ENCODE peak calls at places on chromosomes 7 and 10, in nine cellular contexts. One of them, this sample, is unnamed. For H3K4me1, the result is how much of the 10 kb centered on the place peaks cover.

GRCh38 chr10:485776-486572 is 203.5 kb downstream of the DIP2C start:
- DNase-seq in pancreas: no peak
- DNase-seq in prostate gland: no peak
- DNase-seq in aorta: no peak
- DNase-seq in heart right ventricle: no peak
- DNase-seq in ovary: no peak
- DNase-seq in GM23248: peak
- DNase-seq in left ventricle myocardium inferior: no peak
- DNase-seq in heart left ventricle: no peak
- DNase-seq in this sample: no peak

GRCh38 chr7:29812185-29812876 is 6.0 kb downstream of the WIPF3 start:
- DNase-seq in heart right ventricle: no peak
- DNase-seq in GM23248: no peak
- DNase-seq in pancreas: no peak
- DNase-seq in prostate gland: no peak
- DNase-seq in ovary: no peak
- DNase-seq in heart left ventricle: no peak
- DNase-seq in aorta: no peak
- DNase-seq in left ventricle myocardium inferior: no peak
- DNase-seq in this sample: no peak

GRCh38 chr7:28168393-28169158 is 12.0 kb downstream of the JAZF1 start:
- DNase-seq in heart right ventricle: no peak
- DNase-seq in prostate gland: no peak
- DNase-seq in ovary: no peak
- DNase-seq in GM23248: peak
- DNase-seq in left ventricle myocardium inferior: no peak
- DNase-seq in aorta: no peak
- DNase-seq in pancreas: no peak
- DNase-seq in heart left ventricle: no peak
- DNase-seq in this sample: no peak

GRCh38 chr10:117342638-117343037 is 32.6 kb downstream of the PDZD8 start:
- DNase-seq in heart left ventricle: no peak
- DNase-seq in left ventricle myocardium inferior: no peak
- DNase-seq in GM23248: peak
- DNase-seq in ovary: no peak
- DNase-seq in pancreas: no peak
- DNase-seq in aorta: no peak
- DNase-seq in prostate gland: no peak
- DNase-seq in heart right ventricle: no peak
- DNase-seq in this sample: peak

GRCh38 chr7:29835718-29836117 is 29.4 kb downstream of the WIPF3 start:
- DNase-seq in GM23248: no peak
- DNase-seq in prostate gland: no peak
- DNase-seq in pancreas: no peak
- DNase-seq in ovary: no peak
- DNase-seq in aorta: no peak
- DNase-seq in left ventricle myocardium inferior: no peak
- DNase-seq in heart right ventricle: no peak
- DNase-seq in heart left ventricle: no peak
- DNase-seq in this sample: no peak

GRCh38 chr7:155846156-155846555 is 33.9 kb upstream of the SHH start:
- DNase-seq in left ventricle myocardium inferior: no peak
- DNase-seq in aorta: no peak
- DNase-seq in GM23248: no peak
- DNase-seq in pancreas: no peak
- DNase-seq in heart right ventricle: no peak
- DNase-seq in ovary: peak
- DNase-seq in prostate gland: no peak
- DNase-seq in heart left ventricle: no peak
- DNase-seq in this sample: no peak

GRCh38 chr7:7696458-7697119 is 21.8 kb downstream of the RPA3 start:
- DNase-seq in heart right ventricle: no peak
- DNase-seq in heart left ventricle: no peak
- DNase-seq in aorta: no peak
- DNase-seq in left ventricle myocardium inferior: no peak
- DNase-seq in pancreas: peak
- DNase-seq in ovary: no peak
- DNase-seq in GM23248: peak
- DNase-seq in prostate gland: peak
- DNase-seq in this sample: no peak

GRCh38 chr10:125720002-125720382 is 483 bp downstream of the EDRF1 start:
- DNase-seq in heart right ventricle: no peak
- DNase-seq in prostate gland: no peak
- DNase-seq in GM23248: peak
- DNase-seq in left ventricle myocardium inferior: no peak
- DNase-seq in pancreas: no peak
- DNase-seq in ovary: no peak
- DNase-seq in aorta: no peak
- DNase-seq in heart left ventricle: no peak
- DNase-seq in this sample: no peak

GRCh38 chr7:5532520-5533335 is 109.1 kb upstream of the TNRC18 start:
- DNase-seq in prostate gland: peak
- DNase-seq in pancreas: peak
- DNase-seq in GM23248: peak
- DNase-seq in ovary: peak
- DNase-seq in left ventricle myocardium inferior: peak
- DNase-seq in heart left ventricle: no peak
- DNase-seq in heart right ventricle: peak
- DNase-seq in aorta: peak
- DNase-seq in this sample: no peak

GRCh38 chr7:90455163-90456030 is 14.0 kb upstream of the PTTG1IP2 start:
- DNase-seq in heart right ventricle: no peak
- DNase-seq in heart left ventricle: no peak
- DNase-seq in pancreas: no peak
- DNase-seq in ovary: no peak
- DNase-seq in prostate gland: peak
- DNase-seq in left ventricle myocardium inferior: no peak
- DNase-seq in GM23248: peak
- DNase-seq in aorta: no peak
- DNase-seq in this sample: no peak

GRCh38 chr7:27096756-27097514 is 1.1 kb upstream of the HOXA1 start:
- DNase-seq in aorta: peak
- DNase-seq in heart left ventricle: no peak
- DNase-seq in pancreas: no peak
- DNase-seq in heart right ventricle: no peak
- DNase-seq in left ventricle myocardium inferior: no peak
- DNase-seq in GM23248: peak
- DNase-seq in prostate gland: no peak
- DNase-seq in ovary: peak
- DNase-seq in this sample: no peak

GRCh38 chr7:98056580-98056979 is 50.1 kb upstream of the LMTK2 start:
- DNase-seq in GM23248: no peak
- DNase-seq in left ventricle myocardium inferior: no peak
- DNase-seq in heart right ventricle: no peak
- DNase-seq in aorta: no peak
- DNase-seq in pancreas: no peak
- DNase-seq in prostate gland: peak
- DNase-seq in ovary: no peak
- DNase-seq in heart left ventricle: no peak
- DNase-seq in this sample: no peak

GRCh38 chr7:42162560-42163325 is 74.3 kb downstream of the GLI3 start:
- DNase-seq in pancreas: no peak
- DNase-seq in left ventricle myocardium inferior: no peak
- DNase-seq in heart right ventricle: no peak
- DNase-seq in ovary: no peak
- DNase-seq in prostate gland: no peak
- DNase-seq in GM23248: no peak
- DNase-seq in aorta: no peak
- DNase-seq in heart left ventricle: no peak
- DNase-seq in this sample: no peak

GRCh38 chr7:47253650-47254080 is 328.2 kb downstream of the TNS3 start:
- DNase-seq in left ventricle myocardium inferior: peak
- DNase-seq in heart right ventricle: peak
- DNase-seq in prostate gland: no peak
- DNase-seq in aorta: peak
- DNase-seq in GM23248: peak
- DNase-seq in pancreas: no peak
- DNase-seq in ovary: peak
- DNase-seq in heart left ventricle: peak
- DNase-seq in this sample: peak

GRCh38 chr10:72000073-72001025 is 36.2 kb downstream of the CHST3 start:
- DNase-seq in pancreas: no peak
- DNase-seq in prostate gland: no peak
- DNase-seq in GM23248: no peak
- DNase-seq in heart right ventricle: no peak
- DNase-seq in heart left ventricle: no peak
- DNase-seq in ovary: no peak
- DNase-seq in left ventricle myocardium inferior: no peak
- DNase-seq in aorta: no peak
- DNase-seq in this sample: no peak
- H3K27ac ChIP-seq in pancreas: no peak
- H3K27ac ChIP-seq in prostate gland: peak
- H3K27ac ChIP-seq in GM23248: peak
- H3K27ac ChIP-seq in heart right ventricle: peak
- H3K27ac ChIP-seq in heart left ventricle: no peak
- H3K27ac ChIP-seq in ovary: peak
- H3K27ac ChIP-seq in left ventricle myocardium inferior: peak
- H3K27ac ChIP-seq in aorta: no peak
- H3K27ac ChIP-seq in this sample: no peak

GRCh38 chr7:37379546-37379945 is 69.1 kb downstream of the ELMO1 start:
- DNase-seq in pancreas: no peak
- DNase-seq in left ventricle myocardium inferior: no peak
- DNase-seq in heart right ventricle: no peak
- DNase-seq in GM23248: no peak
- DNase-seq in heart left ventricle: no peak
- DNase-seq in prostate gland: no peak
- DNase-seq in aorta: no peak
- DNase-seq in ovary: no peak
- DNase-seq in this sample: no peak
- H3K4me1 ChIP-seq in pancreas: under half
- H3K4me1 ChIP-seq in left ventricle myocardium inferior: under half
- H3K4me1 ChIP-seq in heart right ventricle: under half
- H3K4me1 ChIP-seq in GM23248: under half
- H3K4me1 ChIP-seq in heart left ventricle: under half
- H3K4me1 ChIP-seq in prostate gland: under half
- H3K4me1 ChIP-seq in aorta: under half
- H3K4me1 ChIP-seq in ovary: under half
- H3K4me1 ChIP-seq in this sample: under half

DNA sequence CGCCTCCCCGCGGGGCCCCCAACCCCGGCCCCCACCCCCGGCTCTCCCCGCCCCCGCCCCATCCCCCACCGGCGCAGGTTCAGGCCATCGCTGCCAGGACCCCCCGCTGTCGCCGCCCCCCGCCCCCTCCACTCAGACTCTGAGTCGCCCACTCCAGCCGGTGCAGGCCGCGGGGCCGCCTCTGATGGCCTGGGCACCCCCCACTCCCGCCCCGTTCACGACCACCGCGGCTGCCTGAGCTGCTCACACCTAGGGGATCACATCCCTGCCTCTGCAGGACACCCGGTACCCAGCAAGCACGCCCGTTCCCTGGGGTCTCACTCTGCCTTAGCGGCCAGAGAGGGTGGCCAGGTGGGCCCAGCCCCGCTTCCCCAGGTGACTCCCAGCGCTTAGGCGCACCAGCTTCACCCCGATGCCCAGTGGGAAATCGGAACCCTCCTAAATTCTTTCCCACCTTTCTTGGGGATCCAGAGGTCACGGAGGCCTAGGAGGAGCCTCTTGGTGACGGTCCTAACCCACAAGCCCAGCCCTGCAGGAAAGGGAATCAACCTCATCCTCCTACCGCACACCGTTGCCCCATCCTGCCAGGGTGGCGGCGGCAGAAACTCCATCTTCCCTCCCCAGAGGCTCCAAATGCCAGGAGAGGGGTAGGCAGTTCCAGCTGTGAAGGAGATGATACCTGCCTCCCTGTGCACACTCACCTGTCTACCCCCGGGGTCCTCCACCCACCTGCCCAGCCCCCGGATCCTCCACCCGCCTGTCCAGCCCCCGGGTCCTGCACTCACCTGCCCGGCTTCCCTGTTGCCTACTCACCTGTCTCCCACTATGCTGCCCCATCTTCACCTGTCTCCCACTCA is 13.7 kb upstream of the DNAAF5 start:
- DNase-seq in left ventricle myocardium inferior: no peak
- DNase-seq in prostate gland: no peak
- DNase-seq in pancreas: no peak
- DNase-seq in GM23248: no peak
- DNase-seq in heart left ventricle: no peak
- DNase-seq in aorta: no peak
- DNase-seq in heart right ventricle: no peak
- DNase-seq in ovary: peak
- DNase-seq in this sample: no peak
- H3K4me3 ChIP-seq in left ventricle myocardium inferior: peak
- H3K4me3 ChIP-seq in prostate gland: peak
- H3K4me3 ChIP-seq in pancreas: no peak
- H3K4me3 ChIP-seq in GM23248: no peak
- H3K4me3 ChIP-seq in heart left ventricle: no peak
- H3K4me3 ChIP-seq in aorta: peak
- H3K4me3 ChIP-seq in heart right ventricle: peak
- H3K4me3 ChIP-seq in ovary: peak
- H3K4me3 ChIP-seq in this sample: no peak

GRCh38 chr10:43854042-43854441 is 205.4 kb upstream of the ZNF32 start:
- DNase-seq in GM23248: peak
- DNase-seq in pancreas: no peak
- DNase-seq in prostate gland: no peak
- DNase-seq in left ventricle myocardium inferior: no peak
- DNase-seq in aorta: no peak
- DNase-seq in heart left ventricle: peak
- DNase-seq in ovary: no peak
- DNase-seq in heart right ventricle: no peak
- DNase-seq in this sample: peak
- H3K27ac ChIP-seq in GM23248: no peak
- H3K27ac ChIP-seq in pancreas: no peak
- H3K27ac ChIP-seq in prostate gland: no peak
- H3K27ac ChIP-seq in left ventricle myocardium inferior: peak
- H3K27ac ChIP-seq in aorta: no peak
- H3K27ac ChIP-seq in heart left ventricle: no peak
- H3K27ac ChIP-seq in ovary: no peak
- H3K27ac ChIP-seq in heart right ventricle: peak
- H3K27ac ChIP-seq in this sample: peak